ENCODE peak calls at places on chromosomes 11 and 22, in seven cellular contexts. R is AG10803, G is IMR-90, A is HTR-8/SVneo, Z is non-pigmented ciliary epithelial cell, T is ureter, S is activated T-helper 1 cell treated with Interleukin-2 at 50 U/mL for 16 hours. W is an unnamed sample.

GRCh38 chr11:130315354-130315970 is 745 bp upstream of the ZBTB44 start:
- DNase-seq in R (no peak), G (no peak), A (no peak), Z (no peak), T (peak), S (peak), W (no peak)

GRCh38 chr11:30585892-30586250 is 282 bp downstream of the MPPED2 start:
- DNase-seq in R (no peak), G (no peak), A (no peak), Z (no peak), T (peak), S (no peak), W (peak)

GRCh38 chr22:36160499-36160942 is at the start of gene APOL3:
- DNase-seq in R (peak), G (peak), A (no peak), Z (no peak), T (peak), S (no peak), W (peak)

GRCh38 chr22:44985906-44986527 is 23.8 kb downstream of the PHF21B start:
- DNase-seq in R (no peak), G (no peak), A (no peak), Z (no peak), T (no peak), S (no peak), W (no peak)

GRCh38 chr22:44458044-44459020 is 39.7 kb downstream of the RTL6 start:
- DNase-seq in R (no peak), G (no peak), A (no peak), Z (no peak), T (no peak), S (no peak), W (no peak)

GRCh38 chr11:88950975-88951374 is 114.8 kb downstream of the GRM5 start:
- DNase-seq in R (no peak), G (no peak), A (no peak), Z (no peak), T (no peak), S (no peak), W (no peak)

GRCh38 chr22:42170946-42171345 is 40.3 kb upstream of the CYP2D6 start:
- DNase-seq in R (no peak), G (no peak), A (no peak), Z (no peak), T (no peak), S (no peak), W (no peak)

GRCh38 chr11:25927391-25927790 is 404.5 kb upstream of the ANO3 start:
- DNase-seq in R (no peak), G (no peak), A (no peak), Z (no peak), T (no peak), S (no peak), W (no peak)

GRCh38 chr11:10294289-10294953 is 402 bp upstream of the SBF2 start:
- DNase-seq in R (peak), G (peak), A (no peak), Z (no peak), T (peak), S (no peak), W (peak)

GRCh38 chr11:70641366-70641765 is 243.0 kb downstream of the CTTN start:
- DNase-seq in R (no peak), G (no peak), A (no peak), Z (no peak), T (no peak), S (no peak), W (no peak)

GRCh38 chr22:48750826-48751440 is 1076.7 kb downstream of the BRD1 start:
- DNase-seq in R (no peak), G (no peak), A (no peak), Z (no peak), T (no peak), S (no peak), W (no peak)

W was measured in adipocyte.